ENCODE peak calls at places on chromosomes 2 and 18, in ten cellular contexts. H is activated CD4-positive, alpha-beta T cell treated with anti-CD3 and anti-CD28 coated beads for 36 hours; O is NCI-H510A; X is ACHN; S is Daoy; U is renal cortical epithelial cell; A is HuH-7.5; W is NCI-H1105; R is H4; F is EH. N is an unnamed sample.
A peak's percentile ranks its signal among the peaks of the same experiment; 100 is the strongest.

GRCh38 chr2:72718906-72719305 is 106.9 kb downstream of the EXOC6B start:
- DNase-seq in R (peak; percentile 57), H (no peak), W (no peak), F (peak; percentile 20), U (peak; percentile 24), A (no peak), S (no peak), X (no peak), O (no peak), N (no peak)

GRCh38 chr18:11149441-11150270 is at the start of gene PIEZO2:
- DNase-seq in F (peak; percentile 38), A (peak; percentile 91), S (peak; percentile 71), H (peak; percentile 44), R (no peak), O (peak; percentile 43), X (no peak), W (peak; percentile 41), U (no peak), N (peak; percentile 37)

GRCh38 chr2:24659862-24660261 is 133.3 kb downstream of the PTRHD1 start:
- DNase-seq in O (no peak), W (no peak), A (no peak), X (no peak), F (no peak), U (no peak), H (no peak), R (no peak), S (no peak), N (no peak)

GRCh38 chr2:95343429-95344207 is 46.5 kb downstream of the KCNIP3 start:
- DNase-seq in S (no peak), H (no peak), O (no peak), A (no peak), X (no peak), U (peak; percentile 54), R (no peak), F (no peak), W (no peak), N (no peak)

GRCh38 chr2:76958749-76959148 is 563.4 kb downstream of the LRRTM4 start:
- DNase-seq in U (peak; percentile 11), R (no peak), W (no peak), H (no peak), X (peak; percentile 29), O (no peak), S (no peak), F (no peak), A (no peak), N (no peak)

GRCh38 chr2:238021327-238021726 is 39.5 kb upstream of the SCLY start:
- DNase-seq in A (no peak), R (no peak), F (peak; percentile 47), W (no peak), H (no peak), X (no peak), O (no peak), S (peak; percentile 19), U (peak; percentile 8), N (no peak)

GRCh38 chr2:96111823-96112500 is 4.4 kb downstream of the ADRA2B start:
- DNase-seq in O (no peak), R (no peak), U (no peak), F (no peak), H (peak; percentile 22), X (no peak), A (no peak), S (no peak), W (no peak), N (no peak)

GRCh38 chr2:85852979-85853498 is 35.8 kb downstream of the ST3GAL5 start:
- DNase-seq in S (no peak), H (peak; percentile 73), X (no peak), R (no peak), F (peak; percentile 78), O (no peak), A (no peak), U (no peak), W (no peak), N (no peak)

GRCh38 chr18:36411745-36412168 is 114.2 kb downstream of the FHOD3 start:
- DNase-seq in H (no peak), R (peak; percentile 53), A (peak; percentile 19), F (peak; percentile 53), S (peak; percentile 50), W (peak; percentile 20), X (peak; percentile 79), U (peak; percentile 58), O (peak; percentile 27), N (no peak)

GRCh38 chr18:78127041-78127440 is 852.6 kb upstream of the SALL3 start:
- DNase-seq in A (no peak), R (no peak), S (no peak), U (no peak), H (no peak), O (no peak), X (no peak), F (no peak), W (no peak), N (no peak)

GRCh38 chr2:240013343-240013742 is 11.8 kb downstream of the NDUFA10 start:
- DNase-seq in H (no peak), W (no peak), U (peak; percentile 27), X (peak; percentile 44), S (no peak), O (no peak), R (no peak), F (peak; percentile 18), A (no peak), N (no peak)

GRCh38 chr2:38682008-38682575 is 16.2 kb downstream of the GALM start:
- DNase-seq in U (no peak), F (no peak), S (no peak), X (no peak), A (no peak), H (no peak), O (no peak), W (no peak), R (no peak), N (no peak)

GRCh38 chr2:201156051-201156450 is 26.9 kb upstream of the CASP10 start:
- DNase-seq in A (no peak), S (no peak), R (no peak), X (no peak), O (no peak), W (no peak), F (no peak), U (no peak), H (no peak), N (no peak)

GRCh38 chr2:50346586-50347351 is 685.2 kb downstream of the NRXN1 start:
- DNase-seq in R (no peak), A (no peak), O (no peak), W (no peak), H (no peak), S (no peak), U (no peak), F (no peak), X (no peak), N (no peak)

GRCh38 chr2:25615395-25615794 is 58.0 kb downstream of the DTNB start:
- DNase-seq in U (no peak), X (no peak), R (no peak), F (no peak), W (no peak), A (no peak), H (no peak), O (no peak), S (no peak), N (no peak)

GRCh38 chr2:136823291-136823690 is 57.9 kb downstream of the THSD7B start:
- DNase-seq in R (no peak), X (no peak), S (no peak), U (no peak), A (no peak), O (no peak), F (no peak), H (no peak), W (no peak), N (no peak)

GRCh38 chr2:42874838-42875801 is 82.7 kb upstream of the HAAO start:
- DNase-seq in W (no peak), F (no peak), R (no peak), S (no peak), U (no peak), O (no peak), H (no peak), X (no peak), A (no peak), N (no peak)

GRCh38 chr2:72933646-72934151 is 16.4 kb downstream of the EMX1 start:
- DNase-seq in F (no peak), U (no peak), O (no peak), W (no peak), R (no peak), S (no peak), A (no peak), H (no peak), X (no peak), N (no peak)

GRCh38 chr18:5841518-5841917 is 53.8 kb downstream of the TMEM200C start:
- DNase-seq in A (no peak), H (no peak), X (no peak), O (no peak), U (peak; percentile 1), F (no peak), R (no peak), W (no peak), S (no peak), N (no peak)

GRCh38 chr2:238341536-238341935 is 21.2 kb downstream of the TRAF3IP1 start:
- DNase-seq in H (no peak), O (no peak), U (no peak), F (no peak), R (no peak), W (no peak), X (no peak), A (no peak), S (no peak), N (no peak)

GRCh38 chr2:235843591-235844395 is 324.4 kb downstream of the GBX2 start:
- DNase-seq in F (no peak), A (no peak), H (no peak), X (no peak), U (no peak), S (no peak), R (no peak), W (no peak), O (no peak), N (no peak)

GRCh38 chr2:233711312-233712008 is 1.2 kb upstream of the UGT1A5 start:
- DNase-seq in W (peak; percentile 63), O (peak; percentile 70), H (peak; percentile 86), A (peak; percentile 56), U (peak; percentile 61), X (peak; percentile 87), R (peak; percentile 86), S (peak; percentile 87), F (peak; percentile 88), N (no peak)

GRCh38 chr18:38010971-38011370 is 445.4 kb upstream of the CELF4 start:
- DNase-seq in S (no peak), W (no peak), O (no peak), H (no peak), A (no peak), F (no peak), X (no peak), U (no peak), R (no peak), N (no peak)

GRCh38 chr18:62085766-62086165 is 101.1 kb downstream of the PIGN start:
- DNase-seq in W (no peak), X (no peak), S (no peak), H (peak; percentile 9), A (no peak), O (no peak), U (no peak), F (peak; percentile 36), R (no peak), N (no peak)

GRCh38 chr18:67456691-67457090 is 59.8 kb downstream of the DSEL start:
- DNase-seq in R (no peak), O (no peak), X (no peak), U (no peak), S (no peak), W (no peak), F (no peak), A (no peak), H (no peak), N (no peak)

GRCh38 chr2:78985558-78985957 is 39.9 kb upstream of the REG3G start:
- DNase-seq in H (no peak), O (no peak), R (no peak), U (no peak), W (no peak), X (no peak), S (no peak), F (no peak), A (no peak), N (no peak)

GRCh38 chr2:3456125-3456524 is 63.2 kb downstream of the ADI1 start:
- DNase-seq in S (no peak), O (no peak), F (no peak), W (no peak), A (no peak), U (no peak), R (no peak), H (no peak), X (no peak), N (no peak)

GRCh38 chr2:65789923-65790675 is 357.7 kb upstream of the SPRED2 start:
- DNase-seq in W (no peak), O (no peak), R (no peak), A (no peak), H (no peak), F (no peak), U (no peak), X (no peak), S (no peak), N (no peak)